ENCODE peak calls at places on chromosomes 13 and 19, in six cellular contexts. O is thoracic aorta, M is IMR-90, F is heart right ventricle, Q is mammary epithelial cell, P is Panc1. L is an unnamed sample.

GRCh38 chr19:46413262-46414031 is at the start of gene CCDC8:
- DNase-seq in M (peak), O (no peak), Q (peak), P (no peak), F (peak), L (no peak)

GRCh38 chr13:111043575-111043982 is 71.5 kb upstream of the ARHGEF7 start:
- DNase-seq in P (no peak), Q (peak), O (no peak), M (no peak), F (peak), L (peak)

GRCh38 chr19:23971598-23971997 is 56.9 kb downstream of the ZNF726 start:
- DNase-seq in F (no peak), M (no peak), P (no peak), O (no peak), Q (no peak), L (no peak)

GRCh38 chr19:45848922-45849321 is 14.0 kb downstream of the SYMPK start:
- DNase-seq in P (no peak), F (no peak), M (no peak), O (no peak), Q (no peak), L (no peak)

GRCh38 chr13:97945792-97946419 is 7.6 kb upstream of the IPO5 start:
- DNase-seq in P (no peak), F (no peak), O (no peak), Q (no peak), M (peak), L (no peak)

GRCh38 chr19:29515233-29515619 is 10.6 kb upstream of the VSTM2B start:
- DNase-seq in O (no peak), Q (no peak), F (no peak), P (no peak), M (no peak), L (no peak)

GRCh38 chr13:51303063-51303552 is 36.4 kb upstream of the SERPINE3 start:
- DNase-seq in F (no peak), M (no peak), Q (no peak), P (no peak), O (no peak), L (no peak)

GRCh38 chr13:43484432-43485225 is 302.1 kb downstream of the ENOX1 start:
- DNase-seq in O (no peak), F (no peak), P (no peak), Q (peak), M (no peak), L (no peak)

GRCh38 chr19:49875801-49876421 is 1.2 kb downstream of the AKT1S1 start:
- DNase-seq in M (peak), Q (no peak), O (no peak), P (no peak), F (peak), L (peak)

GRCh38 chr13:106373989-106374572 is 161.4 kb downstream of the EFNB2 start:
- DNase-seq in F (no peak), O (no peak), M (peak), P (no peak), Q (peak), L (no peak)

GRCh38 chr19:13764821-13765394 is 586 bp downstream of the MRI1 start:
- DNase-seq in F (no peak), P (no peak), M (no peak), Q (no peak), O (no peak), L (no peak)

GRCh38 chr13:74977498-74977897 is 504.5 kb downstream of the TBC1D4 start:
- DNase-seq in Q (no peak), O (no peak), F (no peak), M (no peak), P (no peak), L (no peak)

GRCh38 chr19:18167975-18168645 is 5.5 kb upstream of the IFI30 start:
- DNase-seq in Q (no peak), O (no peak), M (peak), P (no peak), F (no peak), L (peak)

GRCh38 chr19:21934593-21934992 is 76.2 kb downstream of the ZNF208 start:
- DNase-seq in F (no peak), P (no peak), M (no peak), Q (no peak), O (no peak), L (no peak)
- TF ChIP-seq CTCF in F (no peak), P (no peak), M (no peak), Q (no peak), O (no peak), L (no peak)

GRCh38 chr19:7831452-7831851 is 1.4 kb downstream of the EVI5L start:
- DNase-seq in O (no peak), Q (peak), F (no peak), M (peak), P (no peak), L (peak)
- TF ChIP-seq CTCF in O (no peak), Q (peak), F (no peak), M (peak), P (no peak), L (peak)

GRCh38 chr19:27971869-27972268 is 1241.1 kb downstream of the UQCRFS1 start:
- DNase-seq in Q (no peak), F (no peak), P (no peak), M (no peak), O (no peak), L (no peak)

GRCh38 chr19:27975419-27976005 is 1237.4 kb downstream of the UQCRFS1 start:
- DNase-seq in P (no peak), F (no peak), O (no peak), M (no peak), Q (no peak), L (no peak)

GRCh38 chr19:27972291-27973040 is 1240.5 kb downstream of the UQCRFS1 start:
- DNase-seq in P (no peak), Q (peak), O (no peak), F (no peak), M (no peak), L (peak)

GRCh38 chr19:27971071-27971470 is 1241.9 kb downstream of the UQCRFS1 start:
- DNase-seq in P (no peak), F (no peak), M (no peak), O (no peak), Q (no peak), L (peak)

GRCh38 chr19:27974082-27974513 is 1238.9 kb downstream of the UQCRFS1 start:
- DNase-seq in F (no peak), M (no peak), P (no peak), O (no peak), Q (no peak), L (peak)
- TF ChIP-seq CTCF in F (peak), M (peak), P (peak), O (no peak), Q (peak), L (peak)

GRCh38 chr19:1567848-1568227 is 287 bp downstream of the MEX3D start:
- DNase-seq in P (no peak), M (no peak), F (no peak), Q (no peak), O (no peak), L (no peak)

GRCh38 chr19:1570836-1571235 is 2.7 kb upstream of the MEX3D start:
- DNase-seq in M (no peak), P (no peak), F (no peak), O (no peak), Q (no peak), L (no peak)

GRCh38 chr19:1571358-1571757 is 3.2 kb upstream of the MEX3D start:
- DNase-seq in Q (no peak), O (no peak), F (no peak), M (no peak), P (no peak), L (no peak)

GRCh38 chr19:1568320-1569019 is at the start of gene MEX3D:
- DNase-seq in Q (peak), F (peak), M (peak), O (no peak), P (no peak), L (peak)

GRCh38 chr19:1569997-1570396 is 1.9 kb upstream of the MEX3D start:
- DNase-seq in O (no peak), P (no peak), M (no peak), F (no peak), Q (no peak), L (no peak)
- TF ChIP-seq CTCF in O (no peak), P (no peak), M (no peak), F (no peak), Q (no peak), L (no peak)

GRCh38 chr13:105147481-105147880 is 1388.0 kb downstream of the EFNB2 start:
- DNase-seq in F (no peak), M (no peak), P (no peak), O (no peak), Q (no peak), L (no peak)
- TF ChIP-seq CTCF in F (no peak), M (no peak), P (no peak), O (no peak), Q (no peak), L (no peak)

GRCh38 chr13:76522083-76522755 is 364.0 kb downstream of the KCTD12 start:
- DNase-seq in O (no peak), M (peak), F (no peak), P (no peak), Q (peak), L (no peak)

GRCh38 chr13:76516013-76516412 is 370.2 kb downstream of the KCTD12 start:
- DNase-seq in O (no peak), M (peak), F (no peak), Q (peak), P (no peak), L (peak)

GRCh38 chr13:76523740-76524382 is 362.3 kb downstream of the KCTD12 start:
- DNase-seq in O (no peak), Q (no peak), P (no peak), M (no peak), F (no peak), L (no peak)

GRCh38 chr13:76519685-76520084 is 366.5 kb downstream of the KCTD12 start:
- DNase-seq in F (no peak), Q (no peak), O (no peak), M (no peak), P (no peak), L (no peak)
- TF ChIP-seq CTCF in F (no peak), Q (no peak), O (no peak), M (no peak), P (no peak), L (no peak)